ENCODE peak calls at places on chromosomes 13 and 19, in eight cellular contexts. R is AG08396; I is Ammon's horn; H is stimulated activated CD4-positive, alpha-beta T cell treated with anti-CD3 and anti-CD28 coated beads, Interleukin-15, amount 100 ng/mL, for 1 hour; U is HuH-7.5; F is coronary artery; W is IMR-90; D is GM12892. O is an unnamed sample.

GRCh38 chr13:75345191-75345590 is 136.8 kb downstream of the TBC1D4 start:
- DNase-seq in D (no peak), H (no peak), R (no peak), F (no peak), W (peak), I (no peak), U (no peak), O (no peak)

GRCh38 chr19:10095948-10096614 is 6.4 kb downstream of the ANGPTL6 start:
- DNase-seq in H (peak), W (peak), U (peak), I (peak), R (peak), D (peak), F (peak), O (peak)

GRCh38 chr19:57559008-57559403 is 657 bp downstream of the ZNF550 start:
- DNase-seq in W (no peak), H (no peak), I (no peak), R (peak), U (peak), D (peak), F (no peak), O (no peak)

GRCh38 chr13:109900723-109901122 is 114.3 kb upstream of the IRS2 start:
- DNase-seq in F (no peak), D (no peak), I (no peak), H (no peak), R (no peak), W (no peak), U (no peak), O (no peak)

GRCh38 chr13:46211521-46212351 is at the start of gene LRRC63:
- DNase-seq in W (no peak), R (peak), I (peak), H (peak), U (peak), F (peak), D (peak), O (peak)

GRCh38 chr13:25727776-25728175 is 324.0 kb downstream of the SHISA2 start:
- DNase-seq in W (no peak), R (no peak), U (no peak), H (no peak), F (no peak), D (no peak), I (no peak), O (no peak)

GRCh38 chr19:15641901-15642491 is 1.3 kb downstream of the CYP4F3 start:
- DNase-seq in D (no peak), W (no peak), R (no peak), U (no peak), F (no peak), I (no peak), H (no peak), O (no peak)

GRCh38 chr13:102597029-102598015 is 536 bp downstream of the TPP2 start:
- DNase-seq in H (no peak), W (peak), U (no peak), D (peak), I (no peak), F (no peak), R (peak), O (no peak)

GRCh38 chr13:41995946-41996345 is 35.0 kb upstream of the VWA8 start:
- DNase-seq in F (no peak), W (peak), R (no peak), D (no peak), I (no peak), U (no peak), H (no peak), O (no peak)

GRCh38 chr13:51518847-51519246 is 65.4 kb upstream of the WDFY2 start:
- DNase-seq in D (no peak), U (no peak), W (peak), I (peak), R (no peak), H (no peak), F (no peak), O (no peak)

GRCh38 chr19:36635342-36635741 is 30.2 kb downstream of the ZNF382 start:
- DNase-seq in W (no peak), F (no peak), U (no peak), H (no peak), I (no peak), D (no peak), R (no peak), O (no peak)

GRCh38 chr19:56297010-56297409 is 17.6 kb downstream of the ZSCAN5A start:
- DNase-seq in H (no peak), F (no peak), D (no peak), U (no peak), I (no peak), W (no peak), R (no peak), O (no peak)

GRCh38 chr19:632228-633067 is 889 bp downstream of the POLRMT start:
- DNase-seq in R (peak), U (peak), F (no peak), W (peak), I (no peak), D (peak), H (peak), O (no peak)

GRCh38 chr13:95267662-95268369 is 33.4 kb downstream of the ABCC4 start:
- DNase-seq in I (no peak), U (no peak), D (no peak), F (no peak), R (peak), W (peak), H (no peak), O (no peak)

GRCh38 chr13:26679945-26680516 is 80.6 kb downstream of the GPR12 start:
- DNase-seq in D (no peak), H (no peak), W (peak), F (no peak), R (no peak), U (no peak), I (peak), O (no peak)

GRCh38 chr19:3029070-3029923 is at the start of gene TLE2:
- DNase-seq in R (peak), D (no peak), H (no peak), W (no peak), F (no peak), I (no peak), U (peak), O (no peak)

GRCh38 chr13:50686547-50686946 is 156.9 kb downstream of the DLEU7 start:
- DNase-seq in F (no peak), W (no peak), R (no peak), I (no peak), U (no peak), D (no peak), H (no peak), O (no peak)

GRCh38 chr19:2491130-2491801 is 15.3 kb downstream of the GADD45B start:
- DNase-seq in U (no peak), D (peak), H (no peak), W (peak), R (peak), I (no peak), F (no peak), O (no peak)

GRCh38 chr19:39919976-39920375 is 14.5 kb downstream of the FCGBP start:
- DNase-seq in R (no peak), U (peak), D (no peak), W (no peak), H (no peak), F (no peak), I (no peak), O (no peak)

GRCh38 chr13:112625698-112626097 is 37.7 kb upstream of the TUBGCP3 start:
- DNase-seq in F (no peak), R (no peak), H (no peak), W (no peak), U (no peak), I (no peak), D (no peak), O (no peak)

GRCh38 chr19:15640904-15641597 is 354 bp downstream of the CYP4F3 start:
- DNase-seq in U (peak), R (no peak), H (no peak), F (no peak), W (no peak), I (no peak), D (no peak), O (no peak)

GRCh38 chr13:48043789-48044503 is 6.4 kb downstream of the NUDT15 start:
- DNase-seq in W (peak), U (no peak), H (no peak), R (peak), F (no peak), I (no peak), D (no peak), O (no peak)

GRCh38 chr13:113548778-113549621 is 35.6 kb upstream of the TFDP1 start:
- DNase-seq in W (no peak), D (no peak), I (no peak), R (no peak), F (peak), U (no peak), H (no peak), O (no peak)

GRCh38 chr19:47240561-47240960 is 9.6 kb upstream of the BBC3 start:
- DNase-seq in H (no peak), F (no peak), D (no peak), W (no peak), R (no peak), I (no peak), U (no peak), O (no peak)

O was measured in activated CD4-positive, CD25-positive, alpha-beta regulatory T cell treated with anti-CD3 and anti-CD28 coated beads, Interleukin-2, amount 50 U/mL, for 16 hours.